ENCODE peak calls at places on chromosomes 16 and 17, in six cellular contexts. One of them, this sample, is unnamed.

GRCh38 chr17:41975099-41976083 is 8.8 kb downstream of the CNP start:
- DNase-seq in suprapubic skin: no peak
- DNase-seq in Panc1: no peak
- DNase-seq in iPS DF 6.9: no peak
- DNase-seq in ovary: no peak
- DNase-seq in HL-60: no peak
- DNase-seq in this sample: no peak

GRCh38 chr17:8941520-8941919 is 24.0 kb downstream of the PIK3R5 start:
- DNase-seq in suprapubic skin: no peak
- DNase-seq in Panc1: no peak
- DNase-seq in iPS DF 6.9: no peak
- DNase-seq in ovary: no peak
- DNase-seq in HL-60: no peak
- DNase-seq in this sample: no peak

GRCh38 chr17:3695723-3696411 is at the start of gene P2RX5:
- DNase-seq in suprapubic skin: no peak
- DNase-seq in Panc1: no peak
- DNase-seq in iPS DF 6.9: no peak
- DNase-seq in ovary: no peak
- DNase-seq in HL-60: peak; percentile 38
- DNase-seq in this sample: no peak

GRCh38 chr17:63698886-63699637 is 863 bp downstream of the LIMD2 start:
- DNase-seq in suprapubic skin: no peak
- DNase-seq in Panc1: no peak
- DNase-seq in iPS DF 6.9: no peak
- DNase-seq in ovary: peak; percentile 53
- DNase-seq in HL-60: peak; percentile 68
- DNase-seq in this sample: no peak

GRCh38 chr16:66495440-66495839 is 54.5 kb downstream of the TK2 start:
- DNase-seq in suprapubic skin: no peak
- DNase-seq in Panc1: no peak
- DNase-seq in iPS DF 6.9: no peak
- DNase-seq in ovary: no peak
- DNase-seq in HL-60: no peak
- DNase-seq in this sample: no peak

GRCh38 chr17:7380321-7380720 is 568 bp upstream of the TNK1 start:
- DNase-seq in suprapubic skin: no peak
- DNase-seq in Panc1: no peak
- DNase-seq in iPS DF 6.9: no peak
- DNase-seq in ovary: peak; percentile 54
- DNase-seq in HL-60: no peak
- DNase-seq in this sample: no peak

GRCh38 chr16:72044825-72045359 is 9.4 kb upstream of the HP start:
- DNase-seq in suprapubic skin: no peak
- DNase-seq in Panc1: no peak
- DNase-seq in iPS DF 6.9: no peak
- DNase-seq in ovary: no peak
- DNase-seq in HL-60: no peak
- DNase-seq in this sample: no peak

GRCh38 chr17:14428640-14429029 is 127.8 kb downstream of the HS3ST3B1 start:
- DNase-seq in suprapubic skin: no peak
- DNase-seq in Panc1: no peak
- DNase-seq in iPS DF 6.9: no peak
- DNase-seq in ovary: no peak
- DNase-seq in HL-60: no peak
- DNase-seq in this sample: no peak

GRCh38 chr17:74770498-74771318 is 5.4 kb downstream of the NAT9 start:
- DNase-seq in suprapubic skin: no peak
- DNase-seq in Panc1: no peak
- DNase-seq in iPS DF 6.9: no peak
- DNase-seq in ovary: peak; percentile 47
- DNase-seq in HL-60: no peak
- DNase-seq in this sample: no peak

GRCh38 chr17:7916799-7917198 is 710 bp upstream of the RNF227 start:
- DNase-seq in suprapubic skin: no peak
- DNase-seq in Panc1: no peak
- DNase-seq in iPS DF 6.9: no peak
- DNase-seq in ovary: peak; percentile 39
- DNase-seq in HL-60: no peak
- DNase-seq in this sample: no peak

DNA sequence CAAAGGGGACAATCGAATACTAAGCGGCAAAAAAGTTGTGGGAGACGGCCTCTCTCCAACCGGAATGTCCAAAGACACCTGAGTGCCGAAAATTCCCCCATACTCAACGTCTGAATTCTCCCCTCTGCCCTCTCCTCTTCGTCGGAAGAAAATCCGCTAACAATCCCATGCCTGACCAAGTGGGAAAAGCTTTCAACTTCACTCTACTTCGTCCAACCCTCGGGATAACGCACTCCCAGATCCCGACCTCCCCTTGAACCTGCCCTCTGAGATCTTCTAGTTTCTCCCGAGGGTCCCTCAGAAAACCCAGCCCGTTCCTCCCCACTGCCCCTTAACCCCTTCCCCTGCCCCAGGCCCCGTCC is 960 bp downstream of the AMFR start:
- DNase-seq in suprapubic skin: no peak
- DNase-seq in Panc1: no peak
- DNase-seq in iPS DF 6.9: no peak
- DNase-seq in ovary: peak; percentile 28
- DNase-seq in HL-60: no peak
- DNase-seq in this sample: no peak
- H3K27ac ChIP-seq in suprapubic skin: peak overlapping the region; percentile 93
- H3K27ac ChIP-seq in Panc1: peak overlapping the region; percentile 70
- H3K27ac ChIP-seq in iPS DF 6.9: no peak overlapping the region
- H3K27ac ChIP-seq in ovary: peak overlapping the region; percentile 86
- H3K27ac ChIP-seq in HL-60: no peak overlapping the region
- H3K27ac ChIP-seq in this sample: peak overlapping the region; percentile 93

GRCh38 chr17:57566724-57567123 is 178.4 kb downstream of the CCDC182 start:
- DNase-seq in suprapubic skin: no peak
- DNase-seq in Panc1: no peak
- DNase-seq in iPS DF 6.9: no peak
- DNase-seq in ovary: no peak
- DNase-seq in HL-60: no peak
- DNase-seq in this sample: no peak

GRCh38 chr17:57567278-57567677 is 177.8 kb downstream of the CCDC182 start:
- DNase-seq in suprapubic skin: no peak
- DNase-seq in Panc1: no peak
- DNase-seq in iPS DF 6.9: no peak
- DNase-seq in ovary: no peak
- DNase-seq in HL-60: no peak
- DNase-seq in this sample: no peak

GRCh38 chr17:57562231-57562630 is 182.9 kb downstream of the CCDC182 start:
- DNase-seq in suprapubic skin: no peak
- DNase-seq in Panc1: no peak
- DNase-seq in iPS DF 6.9: no peak
- DNase-seq in ovary: no peak
- DNase-seq in HL-60: no peak
- DNase-seq in this sample: no peak

GRCh38 chr17:57563968-57564367 is 181.1 kb downstream of the CCDC182 start:
- DNase-seq in suprapubic skin: no peak
- DNase-seq in Panc1: no peak
- DNase-seq in iPS DF 6.9: no peak
- DNase-seq in ovary: no peak
- DNase-seq in HL-60: no peak
- DNase-seq in this sample: no peak

DNA sequence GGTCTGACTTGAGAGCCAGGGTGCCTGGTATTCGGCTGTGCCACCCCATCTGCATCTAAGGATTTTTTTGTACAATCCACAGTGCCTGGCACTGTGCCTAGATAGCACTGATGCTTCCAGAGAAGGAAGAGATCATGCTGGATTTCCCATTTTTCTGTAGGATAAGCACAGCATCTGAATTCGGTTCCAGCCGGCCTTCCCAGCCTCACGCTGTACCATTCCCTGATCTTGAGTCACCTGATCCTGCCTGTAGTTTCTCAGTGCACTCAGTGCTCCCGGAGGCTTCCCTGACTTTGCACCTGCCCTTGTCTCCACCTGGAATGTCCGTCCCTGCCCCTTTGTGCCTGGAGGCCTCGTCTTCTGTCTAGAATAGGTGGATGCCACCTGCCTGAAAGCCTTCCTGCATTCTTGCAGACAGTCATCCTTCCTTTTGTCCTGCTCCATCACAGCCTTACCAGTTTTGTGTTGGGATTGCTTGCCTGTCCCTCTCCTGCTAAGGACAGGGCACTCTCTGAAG is 179.9 kb downstream of the CCDC182 start:
- DNase-seq in suprapubic skin: no peak
- DNase-seq in Panc1: no peak
- DNase-seq in iPS DF 6.9: no peak
- DNase-seq in ovary: no peak
- DNase-seq in HL-60: no peak
- DNase-seq in this sample: no peak
- H3K27ac ChIP-seq in suprapubic skin: no peak overlapping the region
- H3K27ac ChIP-seq in Panc1: no peak overlapping the region
- H3K27ac ChIP-seq in iPS DF 6.9: no peak overlapping the region
- H3K27ac ChIP-seq in ovary: no peak overlapping the region
- H3K27ac ChIP-seq in HL-60: no peak overlapping the region
- H3K27ac ChIP-seq in this sample: no peak overlapping the region

DNA sequence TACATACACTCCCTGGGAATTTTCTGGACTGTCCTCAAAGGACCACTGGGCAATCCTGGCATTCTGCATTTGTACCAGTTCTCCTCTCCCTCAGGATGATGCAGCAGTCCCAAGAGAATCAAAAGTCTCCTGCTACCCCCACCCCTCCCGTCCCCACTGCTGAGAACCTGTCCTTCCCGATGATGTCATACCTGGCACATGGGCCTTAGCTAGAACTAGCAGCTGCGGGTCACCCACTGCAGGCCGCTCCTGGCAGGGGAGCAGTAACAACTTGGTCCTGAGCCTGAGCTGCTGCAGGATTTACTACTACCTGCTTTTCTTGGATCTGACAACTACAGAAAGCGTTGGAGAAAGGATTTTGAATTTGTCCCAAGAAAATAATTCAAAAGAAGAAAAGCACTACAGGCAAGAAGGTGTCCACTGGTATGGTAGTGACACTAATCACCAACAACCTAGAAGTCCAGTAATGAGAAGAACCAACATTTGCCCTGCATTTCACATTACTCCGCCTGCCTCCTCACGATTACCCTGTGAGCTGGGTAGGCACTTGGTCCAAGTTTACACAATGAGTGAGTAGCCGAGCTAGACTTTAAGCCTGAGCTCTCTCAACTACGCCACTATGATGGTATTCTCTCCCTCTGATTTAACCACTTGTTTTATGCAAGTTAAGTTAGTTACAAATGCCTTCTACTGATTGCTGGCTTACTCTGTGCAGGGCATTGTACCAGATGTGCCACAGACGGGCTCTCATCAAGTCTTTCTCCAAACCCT is 55.3 kb upstream of the ETV4 start:
- DNase-seq in suprapubic skin: no peak
- DNase-seq in Panc1: no peak
- DNase-seq in iPS DF 6.9: no peak
- DNase-seq in ovary: no peak
- DNase-seq in HL-60: no peak
- DNase-seq in this sample: no peak
- H3K27ac ChIP-seq in suprapubic skin: no peak overlapping the region
- H3K27ac ChIP-seq in Panc1: no peak overlapping the region
- H3K27ac ChIP-seq in iPS DF 6.9: no peak overlapping the region
- H3K27ac ChIP-seq in ovary: no peak overlapping the region
- H3K27ac ChIP-seq in HL-60: no peak overlapping the region
- H3K27ac ChIP-seq in this sample: peak overlapping the region; percentile 25

DNA sequence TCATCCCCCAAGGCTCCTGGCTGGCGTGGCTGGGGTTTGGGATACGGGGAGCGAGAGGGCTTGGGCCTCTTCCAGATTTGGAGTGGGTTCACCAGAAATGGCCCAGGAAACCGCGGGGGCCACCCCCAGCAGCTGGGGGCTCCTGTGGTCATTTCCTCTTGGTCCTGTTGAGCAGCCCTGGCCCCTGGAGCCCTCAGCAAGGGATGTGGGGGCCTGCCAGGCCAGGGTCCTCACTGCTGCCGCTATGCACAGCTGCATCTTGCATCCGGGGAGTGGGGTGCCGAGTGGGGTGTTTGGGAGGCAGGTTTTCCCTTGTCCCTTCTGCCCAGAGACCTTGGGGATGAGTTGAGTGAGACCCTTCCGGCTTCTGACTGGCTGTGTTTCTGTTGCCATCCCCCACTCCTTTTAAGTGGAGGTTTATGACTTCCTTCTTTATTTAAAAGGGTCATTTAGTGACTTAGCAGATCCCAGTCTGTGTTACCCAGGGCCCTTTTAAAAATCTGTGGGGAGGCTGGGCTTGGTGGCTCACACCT is 319.8 kb downstream of the SEC14L1 start:
- DNase-seq in suprapubic skin: no peak
- DNase-seq in Panc1: no peak
- DNase-seq in iPS DF 6.9: no peak
- DNase-seq in ovary: no peak
- DNase-seq in HL-60: peak; percentile 55
- DNase-seq in this sample: no peak
- H3K27ac ChIP-seq in suprapubic skin: peak overlapping the region; percentile 31
- H3K27ac ChIP-seq in Panc1: peak overlapping the region; percentile 30
- H3K27ac ChIP-seq in iPS DF 6.9: no peak overlapping the region
- H3K27ac ChIP-seq in ovary: no peak overlapping the region
- H3K27ac ChIP-seq in HL-60: peak overlapping the region; percentile 66
- H3K27ac ChIP-seq in this sample: peak overlapping the region; percentile 53

GRCh38 chr16:68921654-68922053 is 78.3 kb downstream of the TANGO6 start:
- DNase-seq in suprapubic skin: peak; percentile 11
- DNase-seq in Panc1: peak; percentile 83
- DNase-seq in iPS DF 6.9: no peak
- DNase-seq in ovary: no peak
- DNase-seq in HL-60: no peak
- DNase-seq in this sample: no peak

GRCh38 chr16:68915561-68915960 is 72.2 kb downstream of the TANGO6 start:
- DNase-seq in suprapubic skin: no peak
- DNase-seq in Panc1: no peak
- DNase-seq in iPS DF 6.9: no peak
- DNase-seq in ovary: no peak
- DNase-seq in HL-60: no peak
- DNase-seq in this sample: no peak

GRCh38 chr16:68923116-68923515 is 79.8 kb downstream of the TANGO6 start:
- DNase-seq in suprapubic skin: peak; percentile 45
- DNase-seq in Panc1: no peak
- DNase-seq in iPS DF 6.9: no peak
- DNase-seq in ovary: no peak
- DNase-seq in HL-60: no peak
- DNase-seq in this sample: no peak

GRCh38 chr16:68920349-68920748 is 77.0 kb downstream of the TANGO6 start:
- DNase-seq in suprapubic skin: no peak
- DNase-seq in Panc1: no peak
- DNase-seq in iPS DF 6.9: no peak
- DNase-seq in ovary: no peak
- DNase-seq in HL-60: no peak
- DNase-seq in this sample: no peak

DNA sequence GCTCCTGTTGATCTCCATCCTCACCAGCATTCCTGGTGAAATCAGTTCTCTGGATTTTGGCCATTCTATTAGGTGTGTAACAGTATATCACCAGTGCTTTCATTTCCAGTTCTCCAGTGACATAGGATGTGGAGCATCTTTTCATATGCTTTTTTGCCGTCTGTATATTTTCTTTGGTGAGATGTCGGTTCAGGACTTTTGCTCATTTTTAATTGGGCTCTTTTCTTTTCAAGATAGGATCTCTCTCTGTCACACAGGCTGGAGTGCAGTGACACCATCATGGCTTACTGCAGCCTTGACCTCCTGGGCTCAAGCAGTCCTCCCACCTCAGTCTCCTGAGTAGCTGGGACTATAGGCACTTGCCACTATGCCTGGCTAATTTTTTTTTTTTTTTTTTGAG is 74.2 kb downstream of the TANGO6 start:
- DNase-seq in suprapubic skin: no peak
- DNase-seq in Panc1: no peak
- DNase-seq in iPS DF 6.9: no peak
- DNase-seq in ovary: no peak
- DNase-seq in HL-60: no peak
- DNase-seq in this sample: no peak
- H3K27ac ChIP-seq in suprapubic skin: no peak overlapping the region
- H3K27ac ChIP-seq in Panc1: no peak overlapping the region
- H3K27ac ChIP-seq in iPS DF 6.9: no peak overlapping the region
- H3K27ac ChIP-seq in ovary: no peak overlapping the region
- H3K27ac ChIP-seq in HL-60: no peak overlapping the region
- H3K27ac ChIP-seq in this sample: no peak overlapping the region